ENCODE peak calls at places on chromosomes 11 and 22, in eight cellular contexts. F, Y, B, A, Z, L, U and O are unnamed samples.

GRCh38 chr11:103894034-103894433 is 142.4 kb upstream of the DDI1 start:
- DNase-seq in F (no peak), Y (no peak), B (no peak), A (no peak), Z (no peak), L (no peak), U (no peak), O (no peak)

GRCh38 chr22:45329536-45329936 is 19.8 kb downstream of the FAM118A start:
- DNase-seq in F (no peak), Y (no peak), B (no peak), A (no peak), Z (no peak), L (no peak), U (no peak), O (no peak)

GRCh38 chr11:126132319-126132718 is 69.7 kb upstream of the CDON start:
- DNase-seq in F (no peak), Y (no peak), B (no peak), A (no peak), Z (peak), L (no peak), U (peak), O (peak)

GRCh38 chr11:47236482-47236881 is 12.1 kb downstream of the ACP2 start:
- DNase-seq in F (no peak), Y (no peak), B (no peak), A (no peak), Z (no peak), L (no peak), U (no peak), O (no peak)

GRCh38 chr22:23180301-23180892 is at the start of gene BCR:
- DNase-seq in F (peak), Y (peak), B (no peak), A (peak), Z (peak), L (peak), U (peak), O (peak)

GRCh38 chr22:20573176-20573829 is 65.9 kb downstream of the MED15 start:
- DNase-seq in F (no peak), Y (no peak), B (no peak), A (no peak), Z (no peak), L (no peak), U (no peak), O (no peak)

GRCh38 chr11:34192481-34193401 is 87.3 kb downstream of the NAT10 start:
- DNase-seq in F (no peak), Y (peak), B (no peak), A (no peak), Z (peak), L (no peak), U (peak), O (peak)

GRCh38 chr11:18394300-18394927 is at the start of gene LDHA:
- DNase-seq in F (peak), Y (peak), B (peak), A (peak), Z (peak), L (peak), U (peak), O (peak)

GRCh38 chr11:107834995-107835394 is 23.6 kb downstream of the SLC35F2 start:
- DNase-seq in F (no peak), Y (no peak), B (no peak), A (no peak), Z (no peak), L (no peak), U (no peak), O (no peak)

GRCh38 chr11:76823481-76824028 is 37.2 kb upstream of the ACER3 start:
- DNase-seq in F (no peak), Y (no peak), B (no peak), A (no peak), Z (peak), L (no peak), U (no peak), O (peak)